ENCODE peak calls at places on chromosomes 16 and 17, in four cellular contexts. Q is Panc1; F is IMR-90; O is CD8-positive, alpha-beta T cell. W is an unnamed sample. For H3K36me3, the result is how much of the 10 kb centered on the place peaks cover.

GRCh38 chr16:70467608-70468007 is 13.2 kb downstream of the FCSK start:
- DNase-seq in Q (no peak), F (no peak), O (no peak), W (no peak)

GRCh38 chr17:31492880-31493655 is 101.6 kb downstream of the RAB11FIP4 start:
- DNase-seq in Q (no peak), F (no peak), O (peak), W (no peak)

GRCh38 chr17:37276475-37276874 is 99.3 kb upstream of the C17orf78 start:
- DNase-seq in Q (no peak), F (peak), O (no peak), W (peak)

GRCh38 chr16:57682809-57683318 is 11.7 kb upstream of the DRC7 start:
- DNase-seq in Q (no peak), F (no peak), O (no peak), W (no peak)

GRCh38 chr17:75473246-75473645 is 16.8 kb downstream of the TMEM94 start:
- DNase-seq in Q (no peak), F (no peak), O (no peak), W (no peak)

GRCh38 chr16:593807-594206 is 3.9 kb downstream of the RAB40C start:
- DNase-seq in Q (no peak), F (no peak), O (no peak), W (no peak)

GRCh38 chr16:11312718-11313492 is 31.8 kb upstream of the PRM1 start:
- DNase-seq in Q (no peak), F (peak), O (peak), W (no peak)

GRCh38 chr16:75860654-75861053 is 134.4 kb upstream of the CPHXL start:
- DNase-seq in Q (no peak), F (no peak), O (no peak), W (no peak)

GRCh38 chr17:31320791-31321190 is 631 bp downstream of the EVI2A start:
- DNase-seq in Q (no peak), F (peak), O (no peak), W (no peak)

GRCh38 chr17:9924735-9925191 is 19.7 kb upstream of the RCVRN start:
- DNase-seq in Q (peak), F (peak), O (no peak), W (peak)

GRCh38 chr17:63525190-63525946 is 2.2 kb downstream of the KCNH6 start:
- DNase-seq in Q (no peak), F (no peak), O (no peak), W (no peak)

GRCh38 chr17:63528183-63528582 is 5.0 kb downstream of the KCNH6 start:
- DNase-seq in Q (no peak), F (no peak), O (no peak), W (no peak)

GRCh38 chr17:63529711-63530556 is 6.8 kb downstream of the KCNH6 start:
- DNase-seq in Q (no peak), F (no peak), O (no peak), W (no peak)

GRCh38 chr17:63524051-63524450 is 893 bp downstream of the KCNH6 start:
- DNase-seq in Q (no peak), F (no peak), O (no peak), W (no peak)

GRCh38 chr17:63526861-63527260 is 3.7 kb downstream of the KCNH6 start:
- DNase-seq in Q (no peak), F (no peak), O (no peak), W (no peak)
- H3K4me3 ChIP-seq in Q (no peak), F (no peak), O (no peak), W (no peak)

DNA sequence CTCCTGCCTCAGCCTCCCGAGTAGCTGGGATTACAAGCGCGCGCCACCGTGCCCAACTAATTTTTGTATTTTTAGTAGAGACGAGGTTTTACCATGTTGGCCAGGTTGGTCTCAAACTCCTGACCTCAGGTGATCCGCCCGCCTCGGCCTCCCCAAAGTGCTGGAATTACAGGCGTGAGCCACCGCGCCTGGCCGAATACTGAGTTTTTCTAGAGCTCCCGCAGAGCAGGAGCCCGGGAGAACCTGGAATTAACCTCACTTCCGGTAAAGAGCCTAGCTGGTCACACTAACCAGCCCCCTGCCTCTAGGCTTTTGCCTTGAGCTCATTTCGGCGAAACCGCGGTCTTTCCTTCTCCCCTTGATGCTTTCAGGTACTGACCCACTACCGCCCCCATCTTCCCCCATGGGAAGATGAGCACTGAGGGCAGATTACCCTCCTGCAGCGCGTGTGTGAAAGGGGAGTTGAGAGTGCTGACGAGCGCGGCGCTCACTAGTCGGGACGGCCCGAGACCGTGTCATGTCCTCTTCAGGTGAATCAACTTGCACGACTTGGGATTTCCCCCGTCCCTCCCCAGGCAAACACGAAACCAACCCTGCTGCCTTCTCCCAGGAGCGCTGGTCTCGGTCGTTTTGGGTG is 743 bp upstream of the NEK8 start:
- DNase-seq in Q (no peak), F (peak), O (peak), W (peak)
- TF ChIP-seq CTCF in Q (no peak), F (peak), O (no peak), W (peak)

GRCh38 chr17:77487211-77487629 is 346.5 kb downstream of the SEC14L1 start:
- DNase-seq in Q (no peak), F (no peak), O (no peak), W (no peak)
- H3K36me3 ChIP-seq in Q (under half), F (half or more), O (half or more), W (half or more)

GRCh38 chr16:89078172-89078571 is 15.5 kb upstream of the ACSF3 start:
- DNase-seq in Q (no peak), F (no peak), O (no peak), W (no peak)
- H3K4me3 ChIP-seq in Q (no peak), F (no peak), O (no peak), W (no peak)

GRCh38 chr16:47129755-47130435 is 13.8 kb downstream of the NETO2 start:
- DNase-seq in Q (no peak), F (no peak), O (no peak), W (no peak)
- TF ChIP-seq CTCF in Q (no peak), F (no peak), O (no peak), W (no peak)